ENCODE peak calls at places on chromosomes 4 and X, in six cellular contexts. M, V, R, P, B and G are unnamed samples.

GRCh38 chr4:16496501-16496900 is 270.2 kb upstream of the TAPT1 start:
- DNase-seq in M (no peak), V (peak; percentile 15), R (no peak), P (no peak), B (no peak), G (no peak)

GRCh38 chr4:140028676-140029407 is 125.1 kb downstream of the MAML3 start:
- DNase-seq in M (no peak), V (no peak), R (no peak), P (no peak), B (no peak), G (no peak)

GRCh38 chrX:19739683-19740082 is 147.7 kb downstream of the SH3KBP1 start:
- DNase-seq in M (no peak), V (peak; percentile 53), R (peak; percentile 60), P (peak; percentile 64), B (peak; percentile 58), G (peak; percentile 31)

GRCh38 chr4:36320130-36320902 is 38.9 kb downstream of the DTHD1 start:
- DNase-seq in M (no peak), V (no peak), R (no peak), P (no peak), B (no peak), G (no peak)

GRCh38 chr4:83212041-83212851 is 72.4 kb downstream of the COQ2 start:
- DNase-seq in M (peak; percentile 63), V (no peak), R (no peak), P (no peak), B (peak; percentile 99), G (no peak)

GRCh38 chr4:88411491-88412101 is 32.9 kb downstream of the HERC6 start:
- DNase-seq in M (no peak), V (no peak), R (no peak), P (no peak), B (no peak), G (no peak)

GRCh38 chr4:165784672-165785071 is 88.4 kb upstream of the TLL1 start:
- DNase-seq in M (no peak), V (no peak), R (no peak), P (no peak), B (no peak), G (no peak)

GRCh38 chr4:23717528-23718248 is 172.2 kb downstream of the PPARGC1A start:
- DNase-seq in M (no peak), V (no peak), R (no peak), P (no peak), B (peak; percentile 39), G (peak; percentile 40)

GRCh38 chrX:17563515-17563914 is 173.8 kb upstream of the SCML1 start:
- DNase-seq in M (no peak), V (no peak), R (no peak), P (no peak), B (no peak), G (no peak)

GRCh38 chr4:121277194-121278105 is 103.4 kb downstream of the QRFPR start:
- DNase-seq in M (no peak), V (no peak), R (peak; percentile 69), P (peak; percentile 32), B (peak; percentile 17), G (no peak)
- TF ChIP-seq CTCF in M (peak; percentile 42), V (no peak), R (peak; percentile 46), P (no peak), B (peak; percentile 64), G (no peak)

GRCh38 chrX:73850124-73851013 is 287.4 kb downstream of the CHIC1 start:
- DNase-seq in M (peak; percentile 24), V (peak; percentile 55), R (no peak), P (peak; percentile 29), B (no peak), G (peak; percentile 32)
- TF ChIP-seq CTCF in M (peak; percentile 10), V (no peak), R (no peak), P (no peak), B (no peak), G (peak; percentile 6)

DNA sequence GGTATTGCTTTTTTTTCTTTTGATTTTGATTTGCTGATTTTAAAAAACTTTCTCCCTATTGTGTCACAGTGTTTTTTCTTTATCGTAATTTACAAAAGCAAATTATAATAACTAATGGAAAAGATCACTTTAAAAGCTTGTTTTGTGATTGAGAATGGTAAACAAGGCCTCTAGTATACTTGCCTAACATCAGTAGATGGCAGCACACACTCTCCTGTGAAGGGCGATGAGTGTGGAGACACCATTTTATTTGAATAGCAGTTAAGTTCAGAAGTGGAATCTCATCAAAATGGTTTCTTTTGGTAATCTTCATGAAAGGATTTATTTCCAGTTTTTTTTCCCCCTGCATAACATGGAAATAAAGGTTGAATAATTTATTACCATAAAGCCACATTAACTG is 72.3 kb downstream of the PAK3 start:
- DNase-seq in M (no peak), V (no peak), R (no peak), P (peak; percentile 11), B (no peak), G (no peak)
- TF ChIP-seq CTCF in M (no peak), V (no peak), R (no peak), P (no peak), B (peak; percentile 39), G (no peak)

GRCh38 chr4:11418610-11419009 is 10.1 kb downstream of the HS3ST1 start:
- DNase-seq in M (no peak), V (no peak), R (no peak), P (no peak), B (no peak), G (no peak)
- TF ChIP-seq CTCF in M (peak; percentile 8), V (no peak), R (no peak), P (no peak), B (no peak), G (no peak)

DNA sequence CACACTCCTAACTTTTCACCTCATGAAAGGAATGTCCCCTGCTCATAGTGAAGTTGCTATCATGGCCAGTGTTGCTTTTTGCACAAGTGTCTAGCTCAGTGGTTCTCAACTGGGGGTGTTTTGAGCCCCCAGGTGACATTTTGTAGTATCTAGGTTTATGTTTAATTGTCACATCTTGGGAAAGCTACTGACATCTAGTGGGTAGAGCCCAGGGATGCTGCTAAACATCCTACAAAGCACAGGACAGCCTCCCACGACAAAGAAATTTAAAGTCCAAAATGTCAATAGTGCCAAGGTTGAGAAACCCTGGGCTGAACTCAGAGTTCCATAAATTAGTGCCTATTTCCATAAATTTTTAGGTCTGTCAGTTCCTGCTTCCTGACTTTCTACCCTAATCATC is 70.7 kb upstream of the HCCS start:
- DNase-seq in M (no peak), V (no peak), R (no peak), P (no peak), B (no peak), G (no peak)
- TF ChIP-seq CTCF in M (no peak), V (no peak), R (no peak), P (no peak), B (no peak), G (no peak)

DNA sequence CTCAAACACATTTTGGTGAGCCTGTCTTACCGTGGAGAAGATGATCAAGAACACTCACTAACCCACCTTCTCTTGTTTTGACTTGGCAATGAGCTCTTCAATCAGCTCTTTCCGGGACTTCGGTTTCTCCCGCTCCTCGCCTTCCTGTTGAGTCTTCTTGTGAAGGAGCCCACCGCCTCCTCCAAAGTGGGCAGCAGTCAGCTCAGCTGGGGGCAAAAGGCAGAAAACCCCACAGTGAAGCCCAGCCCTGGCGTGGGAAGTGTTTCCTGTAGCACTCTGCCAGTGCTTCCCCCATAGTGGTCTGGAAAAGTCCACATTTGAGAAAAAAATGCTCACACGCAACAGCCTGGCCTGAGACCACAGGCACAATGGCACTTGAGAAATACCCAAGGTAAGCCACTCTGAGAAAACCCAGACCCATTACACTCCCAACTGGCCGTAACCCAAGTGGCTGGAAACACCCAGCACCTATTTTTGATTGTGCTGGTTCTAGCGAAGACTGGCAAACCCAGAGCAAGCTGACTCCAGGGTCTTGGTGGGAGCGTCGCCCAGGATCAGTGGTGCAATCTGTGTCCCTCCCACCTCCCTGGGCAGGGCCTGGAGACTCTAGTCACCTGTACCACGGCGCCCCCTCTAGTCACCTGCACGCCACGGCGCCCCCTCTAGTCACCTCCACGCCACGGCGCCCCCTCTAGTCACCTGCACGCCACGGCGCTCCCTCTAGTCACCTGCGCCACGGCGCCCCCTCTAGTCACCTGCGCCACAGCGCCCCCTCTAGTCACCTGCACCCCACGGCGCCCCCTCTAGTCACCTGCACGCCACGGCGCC is 8.6 kb downstream of the NOP14 start:
- DNase-seq in M (peak; percentile 47), V (no peak), R (no peak), P (peak; percentile 75), B (peak; percentile 53), G (peak; percentile 71)
- TF ChIP-seq CTCF in M (peak; percentile 8), V (no peak), R (peak; percentile 36), P (peak; percentile 89), B (no peak), G (peak; percentile 53)